ENCODE peak calls at places on chromosomes 7 and 10, in nine cellular contexts. R is tibial artery, J is pancreas, Q is transverse colon, V is retinal pigment epithelial cell, X is stomach, D is HL-60, L is foreskin fibroblast, Z is psoas muscle. A is an unnamed sample.
A peak's percentile ranks its signal among the peaks of the same experiment; 100 is the strongest.

GRCh38 chr10:101782811-101783735 is at the start of gene NPM3:
- DNase-seq in L (peak; percentile 70), X (peak; percentile 81), Z (peak; percentile 89), D (peak; percentile 88), J (peak; percentile 72), V (no peak), R (peak; percentile 88), Q (peak; percentile 86), A (peak; percentile 82)

GRCh38 chr7:90605055-90605454 is 8.9 kb downstream of the CDK14 start:
- DNase-seq in V (no peak), R (no peak), J (no peak), Q (no peak), D (no peak), L (no peak), Z (no peak), X (no peak), A (no peak)

GRCh38 chr10:71569775-71570588 is 149.6 kb downstream of the C10orf105 start:
- DNase-seq in J (peak; percentile 45), R (peak; percentile 75), Z (peak; percentile 79), V (no peak), X (peak; percentile 79), L (peak; percentile 19), D (peak; percentile 69), Q (peak; percentile 81), A (peak; percentile 57)

GRCh38 chr10:51937736-51938135 is 238.3 kb upstream of the CSTF2T start:
- DNase-seq in R (no peak), Q (no peak), D (no peak), X (no peak), L (peak; percentile 57), Z (no peak), V (no peak), J (no peak), A (no peak)

GRCh38 chr10:76902949-76903348 is 734.7 kb downstream of the KCNMA1 start:
- DNase-seq in Q (peak; percentile 50), L (no peak), J (no peak), R (no peak), Z (peak; percentile 55), V (peak; percentile 14), D (peak; percentile 46), X (no peak), A (no peak)

GRCh38 chr10:31584098-31584631 is 265.1 kb downstream of the ZEB1 start:
- DNase-seq in J (no peak), X (no peak), Z (no peak), Q (no peak), D (no peak), V (no peak), L (no peak), R (no peak), A (no peak)

GRCh38 chr7:121394709-121395140 is 1.4 kb downstream of the FAM3C start:
- DNase-seq in X (peak; percentile 46), Z (no peak), L (no peak), R (no peak), Q (no peak), D (no peak), V (no peak), J (peak; percentile 8), A (peak; percentile 17)

GRCh38 chr10:99374972-99375371 is 45.8 kb downstream of the CNNM1 start:
- DNase-seq in X (no peak), Z (no peak), D (no peak), R (no peak), V (no peak), L (no peak), J (no peak), Q (no peak), A (no peak)

GRCh38 chr10:26777686-26778085 is 80.2 kb downstream of the PDSS1 start:
- DNase-seq in D (no peak), R (no peak), L (no peak), J (no peak), X (no peak), Z (no peak), Q (no peak), V (no peak), A (no peak)

GRCh38 chr10:119670717-119671116 is 19.5 kb downstream of the BAG3 start:
- DNase-seq in V (no peak), X (no peak), J (no peak), Q (no peak), D (no peak), R (no peak), Z (peak; percentile 74), L (peak; percentile 55), A (no peak)

GRCh38 chr10:124999433-125000365 is 57.8 kb downstream of the ZRANB1 start:
- DNase-seq in Z (peak; percentile 77), J (no peak), X (peak; percentile 25), V (peak; percentile 93), D (no peak), Q (peak; percentile 17), R (peak; percentile 93), L (peak; percentile 57), A (peak; percentile 40)

GRCh38 chr10:12946372-12946771 is 55.1 kb downstream of the CCDC3 start:
- DNase-seq in Z (no peak), Q (no peak), D (no peak), V (no peak), L (no peak), R (no peak), J (no peak), X (no peak), A (no peak)

GRCh38 chr7:37364871-37365270 is 83.8 kb downstream of the ELMO1 start:
- DNase-seq in D (no peak), L (no peak), Q (no peak), X (no peak), V (no peak), R (no peak), Z (no peak), J (no peak), A (no peak)

DNA sequence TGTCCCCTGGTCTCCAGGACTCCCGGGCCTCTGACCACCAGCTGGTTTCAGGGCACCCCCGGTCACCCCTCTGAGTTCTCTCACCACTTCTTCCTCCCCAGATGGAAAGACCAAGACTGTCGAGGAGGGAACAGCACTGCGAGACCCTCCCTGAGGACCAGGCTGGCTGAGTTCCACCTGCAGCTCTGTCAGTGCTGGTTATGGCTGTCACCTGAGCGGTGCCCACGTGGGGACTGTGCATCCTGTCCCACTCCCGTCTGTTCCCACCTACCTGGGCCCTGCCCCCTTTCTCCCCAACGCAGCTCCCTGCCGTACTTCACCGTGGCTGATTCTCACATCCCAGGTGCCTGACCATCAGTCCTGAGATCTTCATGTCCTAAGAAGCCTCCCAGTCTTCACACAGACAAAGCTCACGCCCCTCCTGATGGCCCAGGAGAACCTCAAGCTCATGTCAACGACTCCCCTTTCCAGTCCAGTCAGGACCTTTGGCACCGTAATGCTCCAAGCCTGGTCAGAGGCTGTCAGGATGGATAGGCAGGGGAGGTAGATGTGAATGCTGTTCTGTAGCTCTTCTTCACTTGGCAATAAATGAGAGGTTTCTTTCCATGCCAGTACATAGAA is 159.7 kb downstream of the USP6NL start:
- DNase-seq in Z (no peak), V (no peak), Q (no peak), R (no peak), J (no peak), D (no peak), X (no peak), L (no peak), A (no peak)
- H3K4me3 ChIP-seq in Z (no peak overlapping the region), V (no peak overlapping the region), Q (no peak overlapping the region), R (no peak overlapping the region), J (no peak overlapping the region), D (no peak overlapping the region), X (no peak overlapping the region), L (no peak overlapping the region), A (no peak overlapping the region)

GRCh38 chr10:110843031-110843430 is 28.7 kb upstream of the PDCD4 start:
- DNase-seq in D (peak; percentile 67), Z (no peak), X (no peak), Q (peak; percentile 61), J (no peak), L (no peak), R (no peak), V (no peak), A (no peak)
- H3K4me3 ChIP-seq in D (no peak overlapping the region), Z (no peak overlapping the region), X (no peak overlapping the region), Q (no peak overlapping the region), J (no peak overlapping the region), L (no peak overlapping the region), R (no peak overlapping the region), V (no peak overlapping the region), A (no peak overlapping the region)

GRCh38 chr10:129969528-129970264 is 5.6 kb upstream of the EBF3 start:
- DNase-seq in R (peak; percentile 62), Z (no peak), D (no peak), L (no peak), V (no peak), J (no peak), Q (no peak), X (no peak), A (no peak)
- H3K4me3 ChIP-seq in R (no peak overlapping the region), Z (peak overlapping the region; percentile 68), D (no peak overlapping the region), L (no peak overlapping the region), V (no peak overlapping the region), J (no peak overlapping the region), Q (no peak overlapping the region), X (peak overlapping the region; percentile 20), A (no peak overlapping the region)

GRCh38 chr7:13980474-13980873 is 9.0 kb downstream of the ETV1 start:
- DNase-seq in Z (no peak), V (no peak), Q (no peak), X (no peak), D (no peak), J (no peak), L (no peak), R (no peak), A (no peak)

GRCh38 chr7:13982940-13983677 is 6.4 kb downstream of the ETV1 start:
- DNase-seq in D (no peak), R (no peak), V (no peak), Z (no peak), J (no peak), Q (no peak), X (no peak), L (peak; percentile 8), A (no peak)

GRCh38 chr7:13984831-13985685 is 4.4 kb downstream of the ETV1 start:
- DNase-seq in D (no peak), J (no peak), L (no peak), V (no peak), Z (no peak), X (no peak), Q (no peak), R (no peak), A (no peak)

GRCh38 chr7:13979671-13980438 is 9.6 kb downstream of the ETV1 start:
- DNase-seq in Z (no peak), D (no peak), Q (no peak), L (peak; percentile 69), X (no peak), V (no peak), R (no peak), J (no peak), A (no peak)

GRCh38 chr7:13981070-13981469 is 8.4 kb downstream of the ETV1 start:
- DNase-seq in L (peak; percentile 98), J (no peak), R (no peak), D (no peak), Q (peak; percentile 63), V (peak; percentile 95), X (peak; percentile 43), Z (no peak), A (no peak)
- H3K4me3 ChIP-seq in L (no peak overlapping the region), J (no peak overlapping the region), R (no peak overlapping the region), D (no peak overlapping the region), Q (no peak overlapping the region), V (no peak overlapping the region), X (no peak overlapping the region), Z (no peak overlapping the region), A (no peak overlapping the region)

A was measured in right lobe of liver.